ENCODE peak calls at places on chromosomes 12 and 14, in eight cellular contexts. S is naive thymus-derived CD4-positive, alpha-beta T cell; A is tibial nerve; Q is HuH-7; Y is EH; P is T-cell; U is stomach; L is cardiac fibroblast. G is an unnamed sample.

GRCh38 chr12:28610401-28611114 is 420.3 kb downstream of the CCDC91 start:
- DNase-seq in S (no peak), A (no peak), Q (no peak), Y (no peak), P (no peak), U (no peak), L (no peak), G (no peak)

GRCh38 chr12:121240484-121241202 is 30.7 kb downstream of the P2RX4 start:
- DNase-seq in S (peak; percentile 93), A (peak; percentile 43), Q (no peak), Y (no peak), P (peak; percentile 97), U (peak; percentile 58), L (no peak), G (no peak)

GRCh38 chr12:93025145-93026103 is 96.3 kb upstream of the EEA1 start:
- DNase-seq in S (no peak), A (peak; percentile 37), Q (no peak), Y (peak; percentile 71), P (no peak), U (no peak), L (peak; percentile 88), G (peak; percentile 64)

GRCh38 chr12:115956674-115957073 is 320.8 kb downstream of the MED13L start:
- DNase-seq in S (no peak), A (no peak), Q (no peak), Y (no peak), P (no peak), U (no peak), L (no peak), G (no peak)

GRCh38 chr14:56310643-56311042 is 192.4 kb downstream of the PELI2 start:
- DNase-seq in S (no peak), A (no peak), Q (no peak), Y (peak; percentile 84), P (no peak), U (no peak), L (peak; percentile 65), G (peak; percentile 55)

GRCh38 chr12:12877145-12877544 is 14.2 kb upstream of the GPRC5A start:
- DNase-seq in S (no peak), A (no peak), Q (no peak), Y (no peak), P (no peak), U (no peak), L (no peak), G (no peak)

GRCh38 chr12:44038411-44038810 is 202.5 kb downstream of the TMEM117 start:
- DNase-seq in S (no peak), A (no peak), Q (no peak), Y (no peak), P (no peak), U (no peak), L (no peak), G (no peak)

GRCh38 chr14:82447586-82447985 is 913.9 kb upstream of the SEL1L start:
- DNase-seq in S (no peak), A (no peak), Q (no peak), Y (no peak), P (no peak), U (no peak), L (no peak), G (no peak)

GRCh38 chr12:1776139-1776975 is 44.0 kb upstream of the LRTM2 start:
- DNase-seq in S (no peak), A (no peak), Q (no peak), Y (peak; percentile 92), P (no peak), U (no peak), L (peak; percentile 92), G (peak; percentile 94)

GRCh38 chr12:47328831-47329545 is 249.2 kb upstream of the AMIGO2 start:
- DNase-seq in S (no peak), A (no peak), Q (no peak), Y (peak; percentile 81), P (no peak), U (no peak), L (peak; percentile 75), G (peak; percentile 71)

GRCh38 chr12:124109760-124110159 is 136.7 kb downstream of the ZNF664 start:
- DNase-seq in S (no peak), A (no peak), Q (peak; percentile 52), Y (peak; percentile 61), P (no peak), U (peak; percentile 37), L (peak; percentile 38), G (peak; percentile 37)

GRCh38 chr12:124123432-124124015 is 150.5 kb downstream of the ZNF664 start:
- DNase-seq in S (no peak), A (no peak), Q (no peak), Y (no peak), P (no peak), U (no peak), L (no peak), G (no peak)

GRCh38 chr14:87901196-87901595 is 91.8 kb downstream of the GALC start:
- DNase-seq in S (no peak), A (no peak), Q (no peak), Y (no peak), P (no peak), U (no peak), L (peak; percentile 10), G (no peak)

G was measured in M059J.